ENCODE peak calls at places on chromosomes 16 and 17, in eight cellular contexts. H, M, R, N, P, F, I and E are unnamed samples.

GRCh38 chr16:77169650-77170236 is 21.2 kb upstream of the MON1B start:
- DNase-seq in I (peak), P (peak), N (no peak), R (peak), F (peak), M (no peak), H (peak), E (peak)

GRCh38 chr17:4720787-4721186 is 10.4 kb downstream of the ARRB2 start:
- DNase-seq in N (no peak), F (no peak), M (no peak), H (no peak), P (peak), R (no peak), I (no peak), E (no peak)

GRCh38 chr17:49407981-49408501 is 6.6 kb downstream of the PHB1 start:
- DNase-seq in F (peak), P (peak), I (peak), N (no peak), M (peak), R (peak), H (peak), E (peak)

GRCh38 chr16:73433493-73434307 is 385.8 kb upstream of the ZFHX3 start:
- DNase-seq in M (no peak), F (no peak), N (no peak), H (no peak), I (no peak), R (no peak), P (no peak), E (no peak)

GRCh38 chr16:50464325-50465290 is 83.6 kb upstream of the NKD1 start:
- DNase-seq in P (no peak), R (no peak), H (no peak), F (no peak), M (no peak), I (no peak), N (no peak), E (no peak)

GRCh38 chr17:77555741-77556291 is 402.7 kb upstream of the TNRC6C start:
- DNase-seq in F (peak), R (no peak), I (peak), N (no peak), M (peak), H (no peak), P (peak), E (no peak)

GRCh38 chr17:604719-605118 is 109.9 kb downstream of the VPS53 start:
- DNase-seq in F (no peak), R (peak), N (no peak), M (no peak), P (no peak), H (no peak), I (peak), E (no peak)

GRCh38 chr17:5422505-5422904 is 2.5 kb downstream of the RPAIN start:
- DNase-seq in R (no peak), I (peak), P (peak), H (no peak), F (peak), N (no peak), M (no peak), E (no peak)

GRCh38 chr17:45336390-45337182 is 19.8 kb upstream of the MAP3K14 start:
- DNase-seq in H (no peak), I (no peak), M (no peak), R (no peak), F (no peak), N (no peak), P (no peak), E (no peak)

GRCh38 chr17:36524428-36524876 is 10.2 kb downstream of the MYO19 start:
- DNase-seq in F (no peak), P (no peak), R (no peak), I (no peak), M (no peak), N (no peak), H (no peak), E (no peak)

GRCh38 chr16:62929593-62929992 is 893.4 kb upstream of the CDH8 start:
- DNase-seq in M (no peak), P (no peak), N (no peak), R (no peak), I (no peak), H (no peak), F (no peak), E (no peak)

GRCh38 chr17:54015734-54016133 is 193.0 kb downstream of the KIF2B start:
- DNase-seq in R (no peak), M (no peak), P (no peak), N (no peak), H (no peak), I (no peak), F (no peak), E (no peak)

GRCh38 chr16:29318037-29318436 is 88.5 kb downstream of the NPIPB11 start:
- DNase-seq in M (no peak), R (no peak), P (peak), I (no peak), N (no peak), H (no peak), F (peak), E (no peak)

DNA sequence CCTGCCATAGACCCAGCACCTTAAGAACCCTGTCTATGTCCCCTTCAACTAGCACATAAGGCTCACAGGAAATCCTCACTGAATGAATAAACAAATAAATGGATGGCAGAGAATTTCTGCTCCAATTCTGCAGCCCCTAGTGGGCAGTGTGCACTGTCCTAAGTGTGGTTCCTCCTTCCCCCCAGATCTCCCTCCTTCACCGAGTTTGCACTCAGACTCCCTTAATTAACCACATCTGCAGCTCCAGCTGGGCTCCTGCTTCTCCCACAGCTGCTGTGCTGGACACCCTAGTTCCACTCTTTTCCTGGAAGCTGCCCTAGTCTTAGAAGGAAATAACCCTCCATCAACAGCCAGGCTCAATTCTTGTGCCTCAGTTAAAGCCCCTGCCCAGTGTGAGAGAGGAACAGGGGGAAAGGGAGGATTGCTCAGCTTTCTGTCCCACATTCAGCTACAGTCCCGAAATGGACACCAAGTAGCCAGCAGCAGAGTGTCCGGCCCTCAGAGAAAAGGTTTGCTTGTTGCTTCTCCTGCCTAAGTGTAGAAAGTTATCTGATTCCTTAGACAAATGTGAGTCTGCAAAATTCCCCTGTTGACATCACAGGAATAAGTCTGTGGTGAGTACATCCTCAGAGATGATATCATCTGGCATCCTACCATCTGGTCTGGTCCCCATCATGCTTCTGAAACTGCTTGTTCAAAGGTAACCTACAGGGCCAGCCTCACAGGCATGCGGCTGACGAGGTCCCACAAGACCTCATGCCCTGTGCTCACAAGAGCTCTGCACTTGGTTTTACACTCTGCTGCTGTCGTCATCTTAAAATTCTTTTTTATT is 12.3 kb downstream of the LRRC3C start:
- DNase-seq in I (peak), H (peak), M (no peak), F (peak), R (no peak), P (peak), N (no peak), E (peak)
- TF ChIP-seq CTCF in I (peak), H (peak), M (no peak), F (peak), R (no peak), P (peak), N (peak), E (peak)

GRCh38 chr17:60390881-60391418 is 983 bp downstream of the USP32 start:
- DNase-seq in P (peak), R (peak), F (peak), N (no peak), I (peak), H (peak), M (peak), E (no peak)

GRCh38 chr17:60393840-60394529 is 2.1 kb upstream of the USP32 start:
- DNase-seq in H (no peak), N (no peak), P (no peak), M (no peak), I (no peak), F (no peak), R (no peak), E (no peak)

GRCh38 chr17:60392845-60393702 is 1.1 kb upstream of the USP32 start:
- DNase-seq in H (peak), I (peak), P (peak), N (no peak), F (peak), M (peak), R (peak), E (peak)

GRCh38 chr17:60391419-60392041 is 403 bp downstream of the USP32 start:
- DNase-seq in M (peak), R (peak), N (no peak), H (no peak), F (no peak), P (no peak), I (no peak), E (no peak)

DNA sequence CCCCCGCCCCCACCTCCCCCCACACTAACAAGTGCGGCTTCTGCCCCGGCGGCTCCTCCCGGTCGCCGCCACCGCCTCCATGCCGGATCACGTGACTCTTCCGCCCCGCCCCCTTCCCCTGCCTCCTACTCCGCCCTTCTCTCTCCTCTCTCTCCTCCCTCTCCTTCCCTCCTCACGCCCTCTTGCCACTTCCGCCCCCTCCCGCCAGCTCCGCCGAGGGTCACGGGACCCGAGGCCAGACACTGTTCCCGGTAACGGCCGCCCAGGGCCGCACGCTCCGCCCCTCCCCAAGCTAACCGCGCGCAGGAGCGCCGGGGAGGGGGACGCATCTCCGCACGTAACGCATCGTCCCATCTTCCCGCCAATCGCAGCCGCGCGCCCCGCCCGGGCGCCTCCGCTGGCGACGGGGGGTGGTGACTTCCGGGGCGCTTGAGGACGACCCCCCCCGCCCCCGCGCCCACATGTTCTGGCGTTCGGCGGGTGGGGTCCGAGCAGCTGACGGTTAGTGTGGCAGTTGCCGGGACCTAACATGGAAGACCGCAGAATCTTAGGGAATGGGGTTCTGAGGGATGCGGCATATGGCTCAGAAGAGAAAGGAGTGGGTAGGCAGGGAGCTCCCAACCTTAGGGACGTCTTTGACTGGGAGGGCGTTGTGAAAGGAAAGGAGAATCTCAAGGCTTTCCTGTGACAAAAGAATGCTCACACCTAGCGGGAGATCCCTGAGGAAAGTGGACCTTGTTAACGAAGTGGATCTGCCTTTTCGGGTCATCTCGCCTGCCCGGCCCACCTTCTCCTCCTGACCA is at the start of gene USP32:
- DNase-seq in R (peak), I (peak), P (peak), N (peak), M (peak), F (peak), H (peak), E (peak)
- TF ChIP-seq CTCF in R (no peak), I (no peak), P (no peak), N (peak), M (peak), F (no peak), H (no peak), E (no peak)

DNA sequence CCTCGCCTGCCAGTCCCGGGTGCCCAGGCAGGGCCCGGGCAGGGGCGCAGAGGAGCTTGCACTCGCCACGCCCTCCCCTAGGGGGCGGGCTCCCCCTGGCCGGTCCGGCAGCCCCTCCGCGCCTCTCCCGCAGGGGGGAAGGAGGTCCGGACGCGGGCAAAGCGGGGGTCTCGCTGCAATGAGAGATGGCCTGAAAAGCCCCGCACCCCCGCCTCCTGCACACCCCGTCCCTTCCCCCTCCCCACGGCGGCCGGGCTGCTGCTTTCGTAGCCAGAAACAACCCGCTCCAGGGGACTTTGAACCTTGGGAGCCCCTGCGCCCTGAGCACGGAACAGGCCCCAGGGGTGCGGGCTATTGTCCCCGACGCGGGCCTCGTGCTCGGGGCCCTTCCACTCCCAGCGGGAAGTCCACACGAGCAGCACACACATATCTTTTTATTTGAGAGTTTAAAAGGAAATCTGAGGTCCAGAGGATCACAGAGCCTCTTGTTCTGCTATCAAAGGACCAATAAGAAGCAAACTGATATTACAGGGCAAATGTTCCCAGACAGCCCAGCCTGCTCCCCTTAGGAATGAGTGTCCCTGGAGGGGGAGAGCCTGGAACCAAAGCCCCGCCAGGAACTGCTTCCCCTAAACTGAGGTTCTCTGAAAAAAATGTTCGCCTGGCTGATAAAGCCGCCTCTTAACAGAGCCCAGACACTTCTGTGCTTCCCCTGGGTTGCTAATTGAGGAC is 5.8 kb upstream of the CBX4 start:
- DNase-seq in M (no peak), H (peak), F (no peak), P (peak), N (no peak), I (no peak), R (peak), E (peak)
- TF ChIP-seq CTCF in M (peak), H (peak), F (peak), P (peak), N (peak), I (peak), R (peak), E (peak)

GRCh38 chr16:1154291-1154886 is 1.5 kb downstream of the CACNA1H start:
- DNase-seq in H (no peak), P (peak), R (no peak), I (no peak), F (no peak), N (no peak), M (no peak), E (no peak)
- TF ChIP-seq CTCF in H (no peak), P (no peak), R (no peak), I (no peak), F (no peak), N (no peak), M (no peak), E (no peak)

GRCh38 chr16:2081685-2082084 is 33.9 kb downstream of the TSC2 start:
- DNase-seq in N (no peak), P (no peak), I (peak), M (no peak), H (no peak), R (no peak), F (no peak), E (no peak)

GRCh38 chr16:2082983-2083364 is 35.2 kb downstream of the TSC2 start:
- DNase-seq in N (no peak), I (no peak), R (no peak), H (no peak), F (no peak), P (no peak), M (no peak), E (no peak)

GRCh38 chr16:2081201-2081600 is 33.4 kb downstream of the TSC2 start:
- DNase-seq in N (no peak), H (no peak), I (no peak), P (no peak), F (no peak), M (no peak), R (no peak), E (no peak)

GRCh38 chr16:2083409-2083808 is 35.6 kb downstream of the TSC2 start:
- DNase-seq in I (no peak), P (no peak), R (no peak), H (no peak), M (no peak), F (no peak), N (no peak), E (no peak)

DNA sequence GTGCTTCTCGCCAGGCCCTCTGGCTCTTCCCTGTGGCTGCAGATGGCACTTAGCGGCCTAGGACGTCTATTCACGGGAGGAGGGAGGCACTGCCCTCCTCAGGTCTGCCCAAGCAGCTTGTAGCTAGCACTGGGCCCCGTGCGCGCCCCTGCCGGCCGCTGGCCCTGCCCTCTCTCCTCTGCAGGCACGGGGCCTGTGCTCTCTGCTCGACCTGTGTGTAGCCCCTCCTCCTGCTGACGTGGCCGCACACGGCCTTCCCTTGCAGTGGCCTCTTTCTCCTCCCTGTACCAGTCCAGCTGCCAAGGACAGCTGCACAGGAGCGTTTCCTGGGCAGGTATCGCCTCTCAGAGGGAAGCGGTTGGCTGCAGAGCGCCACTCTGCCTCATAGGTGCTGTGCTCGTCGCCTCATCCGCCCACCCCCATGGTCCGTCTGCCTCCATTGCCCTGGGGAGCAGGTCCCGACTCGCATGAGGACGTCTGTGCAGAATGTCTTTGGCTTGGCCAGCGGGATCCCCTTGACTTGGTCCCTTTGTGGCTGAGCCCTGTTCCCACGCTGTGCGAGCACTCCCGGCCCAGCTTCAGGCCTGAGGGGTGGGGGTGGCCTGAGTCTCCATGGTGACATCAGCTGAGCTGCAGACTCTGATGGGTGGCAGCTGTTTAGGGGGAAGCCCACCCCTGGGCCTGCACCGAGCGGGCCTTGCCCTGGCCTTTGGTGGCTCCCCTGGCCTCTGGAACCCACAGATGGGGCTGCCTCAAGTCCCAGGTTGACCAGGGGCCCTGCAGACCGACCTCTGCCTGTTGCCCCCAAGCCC is 34.6 kb downstream of the TSC2 start:
- DNase-seq in F (peak), R (no peak), M (no peak), P (peak), H (no peak), N (no peak), I (peak), E (no peak)
- TF ChIP-seq CTCF in F (no peak), R (no peak), M (no peak), P (no peak), H (no peak), N (peak), I (no peak), E (no peak)

GRCh38 chr17:61393904-61394629 is 5.6 kb upstream of the TBX2 start:
- DNase-seq in N (no peak), M (no peak), H (no peak), F (no peak), P (no peak), R (no peak), I (no peak), E (no peak)
- TF ChIP-seq CTCF in N (peak), M (no peak), H (no peak), F (no peak), P (no peak), R (no peak), I (no peak), E (no peak)

DNA sequence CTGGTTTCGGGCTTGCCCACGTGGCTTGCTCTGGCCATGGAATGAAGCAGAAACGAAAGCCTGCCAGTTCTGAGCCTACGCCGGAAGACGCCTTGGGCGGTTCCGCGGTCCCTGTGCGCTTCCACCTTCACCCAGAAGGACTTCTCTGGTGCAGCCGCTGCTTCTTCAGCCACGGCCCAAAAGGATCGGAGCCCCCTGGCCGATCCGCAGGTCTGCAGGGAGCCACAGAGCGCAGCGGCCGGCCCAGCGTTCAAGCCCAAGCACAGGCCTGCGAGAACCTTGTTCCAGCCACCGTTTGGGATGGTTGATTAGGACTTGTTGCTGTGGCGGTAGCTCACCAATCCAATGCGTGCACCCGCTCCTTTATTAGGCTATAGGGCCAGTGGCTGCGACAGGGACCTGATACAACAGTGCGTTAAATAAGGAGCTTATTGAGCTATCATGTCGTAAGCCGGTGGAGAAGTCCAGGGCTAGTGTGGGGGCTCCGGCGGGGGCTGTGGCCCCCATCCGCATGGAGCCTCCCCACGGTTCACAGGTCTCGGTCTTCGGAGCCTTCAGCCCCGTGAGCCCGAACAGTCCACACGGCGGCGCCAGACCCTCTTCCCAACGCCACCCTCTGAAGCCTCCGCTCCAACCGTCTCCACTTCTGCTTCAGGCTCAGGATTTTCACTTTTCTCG is 10.2 kb upstream of the MPP2 start:
- DNase-seq in P (peak), M (peak), I (peak), R (peak), H (peak), N (no peak), F (peak), E (peak)
- TF ChIP-seq CTCF in P (peak), M (peak), I (peak), R (peak), H (peak), N (peak), F (peak), E (peak)

GRCh38 chr17:57499648-57500049 is 243.3 kb downstream of the MSI2 start:
- DNase-seq in N (no peak), I (no peak), R (no peak), H (no peak), F (peak), M (no peak), P (peak), E (no peak)
- TF ChIP-seq CTCF in N (no peak), I (no peak), R (no peak), H (no peak), F (peak), M (no peak), P (no peak), E (no peak)

GRCh38 chr17:16281351-16281750 is 64.3 kb downstream of the PIGL start:
- DNase-seq in P (no peak), F (peak), H (no peak), N (no peak), M (no peak), R (no peak), I (peak), E (no peak)
- TF ChIP-seq CTCF in P (no peak), F (no peak), H (no peak), N (no peak), M (no peak), R (no peak), I (no peak), E (no peak)

GRCh38 chr16:1082266-1082951 is 9.9 kb downstream of the SSTR5 start:
- DNase-seq in H (no peak), P (no peak), I (peak), M (no peak), R (no peak), F (peak), N (no peak), E (no peak)
- TF ChIP-seq CTCF in H (no peak), P (no peak), I (no peak), M (no peak), R (no peak), F (no peak), N (no peak), E (no peak)